ENCODE peak calls at places on chromosome 7, in four cellular contexts. J is adrenal gland, T is H54, Z is testis. N is an unnamed sample.

GRCh38 chr7:20140278-20141058 is 76.7 kb downstream of the MACC1 start:
- DNase-seq in J (no peak), T (no peak), Z (no peak), N (no peak)

GRCh38 chr7:7795736-7796135 is 77.3 kb upstream of the RPA3 start:
- DNase-seq in J (no peak), T (peak), Z (no peak), N (peak)

GRCh38 chr7:48481235-48481634 is 310.0 kb downstream of the ABCA13 start:
- DNase-seq in J (no peak), T (no peak), Z (no peak), N (no peak)

GRCh38 chr7:101814996-101815825 is 2.2 kb upstream of the CUX1 start:
- DNase-seq in J (peak), T (peak), Z (peak), N (peak)

GRCh38 chr7:27119412-27119911 is 11.1 kb downstream of the HOXA4 start:
- DNase-seq in J (no peak), T (no peak), Z (no peak), N (no peak)

GRCh38 chr7:101507791-101508252 is 121.3 kb downstream of the MYL10 start:
- DNase-seq in J (peak), T (peak), Z (no peak), N (peak)

GRCh38 chr7:81234896-81235295 is 316.0 kb upstream of the SEMA3C start:
- DNase-seq in J (no peak), T (no peak), Z (no peak), N (no peak)

GRCh38 chr7:136183981-136184380 is 206.8 kb upstream of the MTPN start:
- DNase-seq in J (no peak), T (no peak), Z (no peak), N (no peak)

GRCh38 chr7:103540986-103541385 is 95.0 kb upstream of the SLC26A5 start:
- DNase-seq in J (peak), T (no peak), Z (peak), N (no peak)

GRCh38 chr7:70270149-70270548 is 671.9 kb downstream of the AUTS2 start:
- DNase-seq in J (no peak), T (no peak), Z (no peak), N (no peak)

GRCh38 chr7:90271753-90272152 is 26.8 kb downstream of the CFAP69 start:
- DNase-seq in J (no peak), T (no peak), Z (no peak), N (no peak)

GRCh38 chr7:155713382-155713781 is 68.9 kb downstream of the RBM33 start:
- DNase-seq in J (no peak), T (no peak), Z (no peak), N (peak)

GRCh38 chr7:21261627-21262564 is 166.0 kb upstream of the SP4 start:
- DNase-seq in J (peak), T (peak), Z (peak), N (peak)

DNA sequence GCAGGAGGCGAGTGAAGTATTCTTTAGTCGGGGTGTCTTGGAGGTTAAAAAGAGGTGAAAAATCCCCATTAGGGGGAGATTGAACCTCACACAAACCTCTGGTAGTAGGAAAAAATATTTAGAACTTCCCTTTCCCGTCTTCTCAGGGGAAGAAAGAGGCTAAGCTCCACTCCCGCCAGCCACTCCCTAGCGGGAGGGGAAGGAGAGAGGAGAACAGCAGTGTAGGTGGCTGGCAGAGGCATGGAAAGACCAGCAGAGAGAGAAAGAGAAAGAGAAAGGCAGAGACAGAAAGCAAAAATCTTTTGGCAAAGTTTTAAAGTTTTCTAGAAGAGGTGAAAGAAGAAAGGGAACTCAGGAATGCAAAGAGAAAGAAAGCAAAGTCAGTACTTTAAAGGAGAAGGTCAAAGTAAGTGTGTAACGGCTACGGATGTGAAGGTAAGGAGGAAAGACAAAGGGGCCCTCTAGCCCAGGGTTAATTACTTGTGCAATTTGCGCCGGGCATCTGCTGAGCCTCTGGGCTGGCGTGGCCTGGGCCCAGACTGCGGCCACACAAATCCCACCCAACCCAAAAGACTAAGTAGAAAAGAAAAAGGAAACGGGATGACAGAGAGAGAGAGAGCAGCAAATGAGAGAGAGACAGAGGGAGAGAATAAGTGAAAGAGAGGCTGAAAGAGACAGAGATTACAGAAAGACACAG is 72.3 kb upstream of the ZNF746 start:
- DNase-seq in J (no peak), T (no peak), Z (no peak), N (no peak)
- TF ChIP-seq POLR2A in J (no peak), T (no peak), Z (no peak), N (no peak)

GRCh38 chr7:143287935-143288826 is at the start of gene CASP2:
- DNase-seq in J (peak), T (peak), Z (peak), N (peak)
- TF ChIP-seq POLR2A in J (peak), T (peak), Z (no peak), N (peak)

GRCh38 chr7:25862254-25862992 is 289.6 kb upstream of the NFE2L3 start:
- DNase-seq in J (peak), T (peak), Z (peak), N (peak)
- TF ChIP-seq POLR2A in J (no peak), T (no peak), Z (no peak), N (no peak)

GRCh38 chr7:30468791-30469190 is 9.8 kb downstream of the NOD1 start:
- DNase-seq in J (no peak), T (no peak), Z (peak), N (no peak)

GRCh38 chr7:30470783-30471182 is 7.8 kb downstream of the NOD1 start:
- DNase-seq in J (peak), T (no peak), Z (peak), N (no peak)

GRCh38 chr7:30469303-30469702 is 9.3 kb downstream of the NOD1 start:
- DNase-seq in J (peak), T (peak), Z (peak), N (no peak)

GRCh38 chr7:30471205-30471604 is 7.4 kb downstream of the NOD1 start:
- DNase-seq in J (no peak), T (no peak), Z (no peak), N (no peak)

DNA sequence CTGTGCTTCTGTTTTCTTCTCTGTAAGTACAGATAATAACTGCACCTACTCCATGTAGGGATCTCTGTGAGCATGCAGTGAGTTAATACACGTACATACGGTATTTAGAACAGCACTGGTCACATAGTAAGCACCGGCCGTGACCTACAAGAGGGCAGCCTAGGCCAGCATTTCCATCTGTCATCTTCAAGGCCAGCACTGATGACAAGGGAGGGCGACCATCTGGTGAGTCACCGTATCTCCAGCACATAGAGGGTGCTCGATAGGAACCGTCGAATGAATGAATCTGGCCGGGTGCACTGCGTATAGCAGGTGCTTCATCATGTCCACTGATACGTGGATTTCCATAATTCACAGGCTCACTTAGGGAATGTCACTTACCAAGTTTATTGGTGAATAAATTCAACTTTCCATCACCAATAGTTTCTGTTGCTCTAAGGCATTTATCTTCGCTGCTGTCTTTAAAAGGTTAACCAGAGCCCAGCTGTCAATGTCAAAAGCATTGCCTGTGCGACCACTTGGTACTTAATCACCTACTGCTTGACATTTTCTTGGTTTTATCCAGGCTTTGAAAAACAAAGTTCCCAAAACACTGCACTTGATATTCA is 8.3 kb downstream of the NOD1 start:
- DNase-seq in J (peak), T (no peak), Z (peak), N (no peak)
- TF ChIP-seq POLR2A in J (no peak), T (no peak), Z (no peak), N (no peak)

DNA sequence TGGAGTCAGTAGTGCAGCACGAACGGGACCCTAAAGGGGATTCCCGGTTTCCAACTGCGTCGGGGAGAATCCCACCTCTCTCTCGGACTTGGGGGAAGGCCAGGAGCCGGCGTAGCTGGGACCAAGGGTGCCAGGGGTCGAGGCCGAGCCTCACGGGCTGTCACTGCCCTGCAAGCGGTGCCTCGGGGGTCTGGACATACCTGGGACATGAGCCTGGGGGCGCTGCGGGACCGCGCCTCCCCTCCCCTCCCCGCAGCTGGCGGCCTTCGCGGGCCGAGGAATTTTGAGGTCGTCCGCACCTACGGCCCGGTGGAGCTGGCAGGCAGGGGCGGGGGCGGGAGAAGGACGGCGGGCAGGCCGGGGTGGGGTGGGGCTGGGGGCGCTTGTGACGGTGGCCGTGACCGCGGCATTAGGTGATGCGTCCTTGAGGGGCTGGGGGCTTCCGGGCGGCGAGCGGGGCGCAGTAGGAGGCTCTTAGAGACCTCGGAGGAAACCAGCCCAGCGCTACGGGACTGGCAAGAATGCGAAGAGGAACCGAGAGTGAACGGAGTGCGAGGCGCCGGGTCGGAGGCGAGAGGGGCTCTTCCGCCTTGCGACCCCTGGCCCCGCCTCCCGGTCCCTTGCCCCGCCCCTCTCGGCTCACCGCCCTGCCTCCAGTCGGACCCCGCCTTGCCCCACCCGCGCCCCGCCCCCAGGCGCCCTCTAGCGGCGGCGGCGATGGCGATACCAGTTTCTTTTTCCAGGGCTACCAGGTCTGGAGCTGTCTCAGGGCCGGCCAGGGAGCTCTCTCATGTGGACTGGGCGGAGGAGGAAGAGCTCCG is 48.3 kb downstream of the NPVF start:
- DNase-seq in J (peak), T (peak), Z (peak), N (peak)
- TF ChIP-seq POLR2A in J (peak), T (peak), Z (no peak), N (peak)

GRCh38 chr7:150784120-150784736 is 15.9 kb downstream of the TMEM176B start:
- DNase-seq in J (no peak), T (no peak), Z (peak), N (peak)
- TF ChIP-seq POLR2A in J (no peak), T (no peak), Z (no peak), N (no peak)

GRCh38 chr7:106658504-106659368 is 2.2 kb downstream of the CCDC71L start:
- DNase-seq in J (no peak), T (no peak), Z (no peak), N (no peak)
- TF ChIP-seq POLR2A in J (no peak), T (no peak), Z (no peak), N (no peak)